ENCODE peak calls at places on chromosomes 3 and 15, in eight cellular contexts. C is H9; A is OCI-LY7; V is psoas muscle; S is astrocyte of the spinal cord; W is skeletal muscle cell; G is activated T-helper 2 cell treated with anti-CD3 and anti-CD28 coated beads, Interferon-gamma antibody, Interleukin-2, Interleukin-4, amounts not matched to agents 10 μg/mL and 5 μg/mL and 100 μg/mL, durations not matched to agents 14 hours and 24 hours and 36 hours; D is hypothalamus. B is an unnamed sample.

GRCh38 chr3:3196148-3196861 is 16.8 kb upstream of the CRBN start:
- DNase-seq in C (peak), A (peak), V (no peak), S (no peak), W (no peak), G (no peak), D (no peak), B (no peak)

GRCh38 chr3:188280627-188281026 is 126.7 kb downstream of the LPP start:
- DNase-seq in C (no peak), A (no peak), V (no peak), S (no peak), W (no peak), G (no peak), D (no peak), B (no peak)

GRCh38 chr3:161252143-161252542 is 31.0 kb downstream of the NMD3 start:
- DNase-seq in C (no peak), A (no peak), V (no peak), S (no peak), W (no peak), G (no peak), D (no peak), B (no peak)

GRCh38 chr3:164723396-164723795 is 354.9 kb downstream of the SI start:
- DNase-seq in C (no peak), A (no peak), V (no peak), S (no peak), W (no peak), G (no peak), D (no peak), B (no peak)

GRCh38 chr15:54820098-54820497 is 376.6 kb downstream of the RSL24D1 start:
- DNase-seq in C (no peak), A (no peak), V (no peak), S (no peak), W (no peak), G (no peak), D (no peak), B (no peak)

GRCh38 chr3:177523991-177524438 is 326.7 kb upstream of the TBL1XR1 start:
- DNase-seq in C (no peak), A (no peak), V (no peak), S (no peak), W (no peak), G (no peak), D (no peak), B (no peak)

GRCh38 chr3:46649436-46649835 is 37.1 kb downstream of the FAM240A start:
- DNase-seq in C (no peak), A (no peak), V (no peak), S (no peak), W (no peak), G (no peak), D (no peak), B (no peak)

GRCh38 chr3:124982855-124983254 is 48.3 kb upstream of the MUC13 start:
- DNase-seq in C (no peak), A (no peak), V (no peak), S (no peak), W (no peak), G (no peak), D (no peak), B (no peak)

GRCh38 chr15:31458591-31458990 is 132.0 kb downstream of the KLF13 start:
- DNase-seq in C (no peak), A (no peak), V (no peak), S (no peak), W (no peak), G (no peak), D (no peak), B (no peak)

GRCh38 chr3:38015485-38015884 is 14.0 kb downstream of the PLCD1 start:
- DNase-seq in C (no peak), A (no peak), V (no peak), S (no peak), W (no peak), G (no peak), D (no peak), B (no peak)

GRCh38 chr15:101669744-101670143 is 17.6 kb upstream of the TM2D3 start:
- DNase-seq in C (no peak), A (no peak), V (no peak), S (no peak), W (peak), G (no peak), D (no peak), B (no peak)

GRCh38 chr15:98904466-98905048 is 103.0 kb downstream of the PGPEP1L start:
- DNase-seq in C (peak), A (peak), V (no peak), S (peak), W (no peak), G (no peak), D (no peak), B (no peak)

GRCh38 chr3:182618085-182618732 is 175.1 kb upstream of the ATP11B start:
- DNase-seq in C (no peak), A (peak), V (no peak), S (peak), W (no peak), G (no peak), D (no peak), B (no peak)

B was measured in NK-92 treated with Interleukin-12 subunit alpha and Interleukin-12 subunit beta, amount 100 ng/mL, for 24 hours.